ENCODE peak calls at places on chromosomes 1 and 21, in nine cellular contexts. L, V, O, A, Y, J, B, N and E are unnamed samples.

GRCh38 chr1:42176902-42177519 is 12.5 kb upstream of the GUCA2A start:
- DNase-seq in L (no peak), V (peak), O (no peak), A (peak), Y (no peak), J (peak), B (peak), N (peak), E (no peak)

GRCh38 chr1:36365310-36365895 is 20.3 kb downstream of the STK40 start:
- DNase-seq in L (peak), V (no peak), O (no peak), A (no peak), Y (no peak), J (no peak), B (no peak), N (peak), E (no peak)

GRCh38 chr1:32470991-32471694 is 6.3 kb downstream of the ZBTB8B start:
- DNase-seq in L (no peak), V (peak), O (no peak), A (no peak), Y (no peak), J (no peak), B (no peak), N (no peak), E (no peak)

GRCh38 chr1:234851450-234852438 is 241.8 kb upstream of the IRF2BP2 start:
- DNase-seq in L (no peak), V (peak), O (no peak), A (no peak), Y (no peak), J (no peak), B (peak), N (peak), E (no peak)

GRCh38 chr1:209650454-209650853 is 1.8 kb downstream of the LAMB3 start:
- DNase-seq in L (no peak), V (no peak), O (no peak), A (no peak), Y (no peak), J (no peak), B (no peak), N (peak), E (no peak)

GRCh38 chr1:243713470-243714186 is 136.4 kb downstream of the AKT3 start:
- DNase-seq in L (no peak), V (no peak), O (no peak), A (peak), Y (no peak), J (no peak), B (no peak), N (peak), E (no peak)

GRCh38 chr1:57003398-57004139 is 37.8 kb upstream of the C8B start:
- DNase-seq in L (no peak), V (no peak), O (no peak), A (no peak), Y (no peak), J (no peak), B (no peak), N (peak), E (no peak)

GRCh38 chr1:221839794-221840395 is 98.0 kb upstream of the DUSP10 start:
- DNase-seq in L (peak), V (peak), O (peak), A (no peak), Y (peak), J (peak), B (no peak), N (peak), E (no peak)

GRCh38 chr1:12173631-12174121 is 6.9 kb downstream of the TNFRSF1B start:
- DNase-seq in L (peak), V (peak), O (no peak), A (no peak), Y (no peak), J (no peak), B (no peak), N (peak), E (no peak)

GRCh38 chr1:34787461-34788420 is 5.1 kb upstream of the GJA4 start:
- DNase-seq in L (no peak), V (peak), O (no peak), A (peak), Y (no peak), J (no peak), B (peak), N (peak), E (no peak)

GRCh38 chr1:1161078-1161682 is 12.5 kb upstream of the TTLL10 start:
- DNase-seq in L (no peak), V (no peak), O (no peak), A (no peak), Y (no peak), J (no peak), B (no peak), N (no peak), E (no peak)

GRCh38 chr1:14095001-14095400 is 395.0 kb downstream of the PRDM2 start:
- DNase-seq in L (no peak), V (peak), O (peak), A (peak), Y (no peak), J (no peak), B (peak), N (peak), E (no peak)

GRCh38 chr1:21534674-21535378 is 25.6 kb downstream of the ALPL start:
- DNase-seq in L (peak), V (peak), O (peak), A (peak), Y (no peak), J (peak), B (peak), N (peak), E (no peak)

GRCh38 chr1:161440312-161440894 is 64.9 kb upstream of the FCGR2A start:
- DNase-seq in L (no peak), V (peak), O (no peak), A (peak), Y (no peak), J (peak), B (peak), N (peak), E (peak)

GRCh38 chr1:212002536-212002935 is 32.8 kb downstream of the INTS7 start:
- DNase-seq in L (no peak), V (no peak), O (no peak), A (peak), Y (no peak), J (no peak), B (no peak), N (peak), E (no peak)

GRCh38 chr1:87336623-87337067 is 8.0 kb downstream of the LMO4 start:
- DNase-seq in L (no peak), V (no peak), O (no peak), A (no peak), Y (no peak), J (no peak), B (no peak), N (no peak), E (no peak)

GRCh38 chr1:87333692-87334347 is 5.1 kb downstream of the LMO4 start:
- DNase-seq in L (no peak), V (peak), O (no peak), A (no peak), Y (no peak), J (no peak), B (no peak), N (no peak), E (no peak)

GRCh38 chr1:87334351-87335174 is 5.9 kb downstream of the LMO4 start:
- DNase-seq in L (no peak), V (peak), O (no peak), A (peak), Y (peak), J (peak), B (peak), N (no peak), E (no peak)

GRCh38 chr1:87337606-87338005 is 8.9 kb downstream of the LMO4 start:
- DNase-seq in L (no peak), V (no peak), O (no peak), A (no peak), Y (no peak), J (no peak), B (no peak), N (no peak), E (no peak)

GRCh38 chr1:87335175-87335992 is 6.7 kb downstream of the LMO4 start:
- DNase-seq in L (no peak), V (peak), O (no peak), A (peak), Y (peak), J (peak), B (peak), N (peak), E (no peak)
- TF ChIP-seq CTCF in L (peak), V (peak), O (no peak), A (peak), Y (no peak), J (no peak), B (peak), N (peak), E (peak)

DNA sequence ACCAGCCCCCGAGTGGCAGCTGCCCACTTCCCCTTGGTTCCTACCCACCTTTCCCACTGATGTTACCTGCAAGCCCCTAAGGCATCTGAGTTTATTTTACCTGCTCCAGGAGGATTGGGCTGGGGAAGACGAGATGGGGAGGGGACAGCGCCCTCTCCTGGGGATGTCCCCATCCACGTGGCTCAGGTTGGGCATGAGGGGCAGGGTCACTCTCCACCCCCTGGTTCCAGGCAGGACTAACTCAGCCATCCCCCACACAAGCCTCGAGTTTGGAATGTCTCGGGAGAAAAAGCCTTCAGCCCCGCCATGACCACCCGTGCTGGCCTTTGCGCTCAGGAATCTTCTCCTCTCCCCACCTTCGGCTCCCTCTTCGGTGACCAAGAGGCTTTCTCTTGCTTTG is 90.0 kb downstream of the ARHGEF10L start:
- DNase-seq in L (no peak), V (no peak), O (no peak), A (peak), Y (no peak), J (no peak), B (no peak), N (no peak), E (no peak)
- TF ChIP-seq CTCF in L (no peak), V (peak), O (peak), A (peak), Y (no peak), J (peak), B (peak), N (peak), E (no peak)

GRCh38 chr21:26167593-26167992 is 3.0 kb downstream of the APP start:
- DNase-seq in L (no peak), V (no peak), O (no peak), A (no peak), Y (no peak), J (no peak), B (no peak), N (no peak), E (no peak)

GRCh38 chr21:26169611-26170470 is 729 bp downstream of the APP start:
- DNase-seq in L (peak), V (peak), O (peak), A (peak), Y (peak), J (peak), B (no peak), N (peak), E (peak)

GRCh38 chr21:26171310-26172100 is 935 bp upstream of the APP start:
- DNase-seq in L (no peak), V (no peak), O (no peak), A (no peak), Y (no peak), J (no peak), B (no peak), N (no peak), E (no peak)

GRCh38 chr21:26170471-26171309 is at the start of gene APP:
- DNase-seq in L (peak), V (peak), O (peak), A (peak), Y (peak), J (peak), B (no peak), N (peak), E (peak)

GRCh38 chr21:26169061-26169610 is 1.4 kb downstream of the APP start:
- DNase-seq in L (peak), V (peak), O (peak), A (peak), Y (no peak), J (peak), B (no peak), N (peak), E (peak)
- TF ChIP-seq CTCF in L (peak), V (peak), O (peak), A (peak), Y (no peak), J (peak), B (no peak), N (peak), E (peak)

DNA sequence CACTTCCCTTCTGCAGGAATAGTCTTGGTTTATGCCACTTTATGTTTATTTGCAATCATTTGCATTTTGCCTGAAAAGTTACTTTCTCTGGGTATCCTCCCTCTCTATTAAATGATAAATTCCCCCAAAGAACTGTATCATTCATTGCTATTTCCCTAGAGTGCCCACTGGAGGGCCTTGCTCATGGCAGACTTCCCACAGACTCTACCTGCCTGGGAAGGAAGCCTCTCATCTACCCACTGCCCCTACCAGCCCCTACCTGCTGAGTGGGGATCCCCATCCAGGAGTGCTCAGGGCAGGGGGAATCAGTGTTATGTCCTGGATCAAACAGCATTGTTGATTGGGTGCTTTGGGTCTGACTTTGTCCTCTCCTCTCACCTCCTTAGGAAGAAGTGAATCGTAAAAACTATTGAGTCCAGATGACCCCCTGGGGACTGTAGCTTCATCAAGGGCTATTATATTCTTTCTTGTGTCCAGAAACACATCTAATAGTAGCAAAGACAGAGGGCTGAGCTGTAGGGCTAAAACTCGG is 6.8 kb upstream of the LRRN2 start:
- DNase-seq in L (no peak), V (no peak), O (no peak), A (no peak), Y (no peak), J (peak), B (peak), N (no peak), E (no peak)
- TF ChIP-seq CTCF in L (no peak), V (no peak), O (peak), A (peak), Y (no peak), J (no peak), B (peak), N (no peak), E (no peak)

GRCh38 chr21:38505654-38506523 is 7.6 kb upstream of the ERG start:
- DNase-seq in L (peak), V (peak), O (peak), A (peak), Y (no peak), J (peak), B (peak), N (peak), E (no peak)
- TF ChIP-seq CTCF in L (peak), V (peak), O (peak), A (peak), Y (no peak), J (peak), B (peak), N (peak), E (peak)

DNA sequence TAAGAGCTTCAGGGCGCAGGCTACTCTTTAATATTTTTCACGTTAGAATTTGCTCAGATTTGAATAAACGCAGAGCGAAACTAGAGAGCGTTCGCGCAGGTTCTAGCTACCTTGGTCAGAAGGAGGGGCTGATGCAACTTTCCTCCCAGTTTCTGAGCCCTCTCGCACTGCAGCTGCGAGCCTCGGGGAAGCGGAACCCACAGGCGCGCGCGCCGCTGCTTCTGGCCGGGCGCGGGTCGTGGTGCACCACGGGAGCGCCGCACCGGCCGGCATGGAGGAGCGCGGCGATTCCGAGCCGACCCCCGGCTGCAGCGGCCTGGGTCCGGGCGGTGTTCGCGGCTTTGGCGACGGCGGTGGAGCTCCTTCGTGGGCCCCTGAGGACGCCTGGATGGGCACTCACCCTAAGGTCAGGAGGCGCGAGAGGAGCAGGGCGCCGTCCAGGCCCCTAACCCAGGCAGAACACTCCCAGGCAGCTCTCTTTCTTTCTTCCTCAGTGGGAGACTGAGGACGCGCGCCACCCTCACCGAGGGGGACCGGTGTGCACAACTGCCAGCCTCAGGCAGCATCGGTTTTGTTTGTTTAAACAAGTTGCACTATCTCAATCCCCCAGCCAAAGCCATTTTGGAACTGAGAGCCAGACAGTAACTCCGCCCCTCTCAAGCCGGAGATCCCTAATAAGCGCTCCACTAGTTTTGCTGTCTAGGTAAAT is at the start of gene TSEN15:
- DNase-seq in L (peak), V (peak), O (peak), A (peak), Y (peak), J (peak), B (peak), N (peak), E (peak)
- TF ChIP-seq CTCF in L (peak), V (no peak), O (no peak), A (no peak), Y (no peak), J (no peak), B (no peak), N (peak), E (no peak)

GRCh38 chr1:55702064-55702463 is 486.9 kb upstream of the USP24 start:
- DNase-seq in L (no peak), V (peak), O (peak), A (peak), Y (no peak), J (peak), B (peak), N (peak), E (no peak)
- TF ChIP-seq CTCF in L (no peak), V (peak), O (peak), A (peak), Y (peak), J (peak), B (peak), N (peak), E (peak)

DNA sequence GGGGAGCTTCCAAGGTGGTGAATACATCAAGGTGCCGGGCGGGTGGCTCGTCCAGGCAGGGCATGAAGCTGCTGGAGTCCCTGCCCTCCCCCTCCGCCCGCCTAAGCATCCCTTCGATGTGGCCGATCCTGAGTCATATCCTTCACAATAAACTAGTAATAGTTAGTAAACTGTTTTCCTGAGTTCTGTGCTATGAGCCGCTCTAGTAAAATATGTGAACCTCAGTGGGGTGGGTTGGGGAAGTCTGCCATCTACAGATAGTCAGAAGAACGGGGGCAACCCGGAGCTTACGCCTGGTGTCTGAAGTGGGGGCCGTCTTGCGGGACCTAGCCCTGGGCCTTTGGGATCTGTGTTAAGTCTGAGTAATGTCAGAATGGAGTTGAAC is 21.6 kb downstream of the C2CD2 start:
- DNase-seq in L (no peak), V (no peak), O (peak), A (no peak), Y (no peak), J (no peak), B (no peak), N (peak), E (no peak)
- TF ChIP-seq CTCF in L (no peak), V (no peak), O (peak), A (no peak), Y (no peak), J (no peak), B (peak), N (peak), E (no peak)